ENCODE peak calls at places on chromosomes 16 and 17, in ten cellular contexts. X is fibroblast of lung; U is IMR-90; L is CD4-positive, alpha-beta memory T cell; T is GM23248; I is tibial nerve; O is heart left ventricle; Y is colonic mucosa; B is kidney; N is lower lobe of right lung. S is an unnamed sample. For H3K36me3, the result is how much of the 10 kb centered on the place peaks cover.

GRCh38 chr16:67115649-67116048 is 5.9 kb downstream of the PHAF1 start:
- DNase-seq in X (peak), U (peak), L (no peak), T (peak), I (no peak), O (no peak), Y (no peak), B (no peak), N (no peak), S (no peak)

GRCh38 chr17:11554042-11554441 is 44.2 kb upstream of the DNAH9 start:
- DNase-seq in X (no peak), U (no peak), L (no peak), T (no peak), I (no peak), O (no peak), Y (no peak), B (no peak), N (no peak), S (no peak)

GRCh38 chr17:2343421-2343820 is 6.1 kb downstream of the SGSM2 start:
- DNase-seq in X (no peak), U (no peak), L (no peak), T (peak), I (no peak), O (no peak), Y (peak), B (no peak), N (no peak), S (no peak)

GRCh38 chr17:65593870-65594584 is 32.6 kb upstream of the AXIN2 start:
- DNase-seq in X (peak), U (peak), L (no peak), T (peak), I (no peak), O (no peak), Y (no peak), B (no peak), N (no peak), S (no peak)

GRCh38 chr17:42853004-42853403 is 2.0 kb downstream of the AOC3 start:
- DNase-seq in X (no peak), U (no peak), L (no peak), T (no peak), I (no peak), O (peak), Y (no peak), B (peak), N (no peak), S (peak)

GRCh38 chr17:41894791-41895331 is 23.9 kb downstream of the ACLY start:
- DNase-seq in X (peak), U (peak), L (no peak), T (peak), I (peak), O (no peak), Y (no peak), B (no peak), N (no peak), S (no peak)

GRCh38 chr16:64077242-64077641 is 1044.6 kb downstream of the CDH11 start:
- DNase-seq in X (no peak), U (no peak), L (no peak), T (no peak), I (no peak), O (no peak), Y (no peak), B (no peak), N (no peak), S (no peak)

GRCh38 chr16:88066680-88067529 is 115.7 kb downstream of the BANP start:
- DNase-seq in X (no peak), U (no peak), L (no peak), T (no peak), I (no peak), O (peak), Y (no peak), B (peak), N (peak), S (no peak)

GRCh38 chr16:85316321-85316919 is 204.1 kb upstream of the CIBAR2 start:
- DNase-seq in X (peak), U (peak), L (no peak), T (peak), I (no peak), O (no peak), Y (peak), B (no peak), N (peak), S (peak)

GRCh38 chr17:51499906-51500305 is 239.6 kb downstream of the UTP18 start:
- DNase-seq in X (no peak), U (no peak), L (no peak), T (no peak), I (no peak), O (no peak), Y (no peak), B (no peak), N (no peak), S (no peak)

GRCh38 chr16:73214825-73215481 is 167.0 kb upstream of the ZFHX3 start:
- DNase-seq in X (peak), U (peak), L (no peak), T (peak), I (no peak), O (no peak), Y (no peak), B (no peak), N (no peak), S (no peak)

GRCh38 chr17:67018429-67019125 is 25.8 kb upstream of the CACNG1 start:
- DNase-seq in X (no peak), U (no peak), L (no peak), T (no peak), I (no peak), O (no peak), Y (no peak), B (no peak), N (no peak), S (no peak)

GRCh38 chr16:85568519-85568918 is 44.6 kb upstream of the GSE1 start:
- DNase-seq in X (no peak), U (no peak), L (no peak), T (no peak), I (no peak), O (no peak), Y (peak), B (peak), N (peak), S (peak)

GRCh38 chr17:6328279-6328678 is 106.6 kb downstream of the AIPL1 start:
- DNase-seq in X (no peak), U (no peak), L (no peak), T (no peak), I (no peak), O (no peak), Y (no peak), B (no peak), N (no peak), S (no peak)

GRCh38 chr16:88760424-88761142 is 24.4 kb downstream of the PIEZO1 start:
- DNase-seq in X (no peak), U (no peak), L (no peak), T (no peak), I (no peak), O (no peak), Y (peak), B (no peak), N (no peak), S (no peak)

GRCh38 chr17:51166198-51166986 is at the start of gene NME2:
- DNase-seq in X (peak), U (peak), L (peak), T (peak), I (peak), O (peak), Y (peak), B (peak), N (peak), S (peak)

GRCh38 chr16:1745900-1746692 is 25.2 kb downstream of the NME3 start:
- DNase-seq in X (peak), U (peak), L (no peak), T (no peak), I (no peak), O (no peak), Y (no peak), B (no peak), N (no peak), S (no peak)

GRCh38 chr17:2595736-2596135 is 2.3 kb downstream of the PAFAH1B1 start:
- DNase-seq in X (peak), U (no peak), L (no peak), T (peak), I (no peak), O (no peak), Y (no peak), B (no peak), N (no peak), S (no peak)

GRCh38 chr16:56990407-56991286 is 1.3 kb downstream of the NLRC5 start:
- DNase-seq in X (no peak), U (no peak), L (no peak), T (peak), I (no peak), O (peak), Y (no peak), B (no peak), N (no peak), S (peak)

GRCh38 chr17:17836818-17837379 is at the start of gene SREBF1:
- DNase-seq in X (peak), U (peak), L (peak), T (peak), I (no peak), O (peak), Y (peak), B (peak), N (peak), S (no peak)

GRCh38 chr16:24062270-24062817 is 193.8 kb upstream of the CACNG3 start:
- DNase-seq in X (no peak), U (no peak), L (no peak), T (no peak), I (no peak), O (no peak), Y (no peak), B (no peak), N (no peak), S (no peak)

GRCh38 chr16:70467608-70468007 is 13.2 kb downstream of the FCSK start:
- DNase-seq in X (no peak), U (no peak), L (no peak), T (no peak), I (no peak), O (peak), Y (no peak), B (no peak), N (no peak), S (no peak)

GRCh38 chr17:65707780-65708179 is 146.3 kb upstream of the AXIN2 start:
- DNase-seq in X (peak), U (peak), L (no peak), T (no peak), I (no peak), O (no peak), Y (no peak), B (no peak), N (no peak), S (no peak)

GRCh38 chr17:50889528-50890118 is 23.5 kb upstream of the TOB1 start:
- DNase-seq in X (no peak), U (no peak), L (no peak), T (no peak), I (no peak), O (no peak), Y (no peak), B (no peak), N (no peak), S (no peak)

GRCh38 chr17:36463916-36464764 is 22.3 kb upstream of the ZNHIT3 start:
- DNase-seq in X (peak), U (peak), L (peak), T (peak), I (no peak), O (peak), Y (peak), B (peak), N (no peak), S (no peak)

GRCh38 chr17:41775394-41776226 is 10.9 kb downstream of the JUP start:
- DNase-seq in X (no peak), U (no peak), L (no peak), T (no peak), I (no peak), O (no peak), Y (peak), B (peak), N (no peak), S (no peak)

GRCh38 chr16:85098565-85098964 is 13.7 kb downstream of the CIBAR2 start:
- DNase-seq in X (no peak), U (no peak), L (no peak), T (no peak), I (no peak), O (no peak), Y (no peak), B (no peak), N (no peak), S (no peak)

GRCh38 chr17:31538080-31538762 is 146.7 kb downstream of the RAB11FIP4 start:
- DNase-seq in X (no peak), U (no peak), L (no peak), T (no peak), I (no peak), O (no peak), Y (no peak), B (peak), N (no peak), S (no peak)

GRCh38 chr17:76139801-76140660 is 1.0 kb downstream of the FOXJ1 start:
- DNase-seq in X (no peak), U (no peak), L (peak), T (peak), I (no peak), O (no peak), Y (peak), B (peak), N (peak), S (no peak)

GRCh38 chr17:51653902-51654301 is 393.6 kb downstream of the UTP18 start:
- DNase-seq in X (no peak), U (no peak), L (no peak), T (no peak), I (no peak), O (no peak), Y (no peak), B (no peak), N (no peak), S (no peak)

GRCh38 chr16:25838724-25839186 is 147.0 kb downstream of the HS3ST4 start:
- DNase-seq in X (peak), U (peak), L (peak), T (peak), I (no peak), O (no peak), Y (peak), B (no peak), N (no peak), S (no peak)

GRCh38 chr17:78122991-78123249 is 5.6 kb downstream of the TMC6 start:
- DNase-seq in X (no peak), U (no peak), L (no peak), T (no peak), I (no peak), O (no peak), Y (no peak), B (no peak), N (no peak), S (no peak)

GRCh38 chr17:44444735-44445105 is 55.3 kb upstream of the ITGA2B start:
- DNase-seq in X (peak), U (peak), L (no peak), T (peak), I (no peak), O (no peak), Y (no peak), B (no peak), N (no peak), S (no peak)

GRCh38 chr17:47676510-47676909 is 17.5 kb upstream of the TBKBP1 start:
- DNase-seq in X (no peak), U (no peak), L (no peak), T (no peak), I (no peak), O (no peak), Y (no peak), B (no peak), N (no peak), S (no peak)
- H3K36me3 ChIP-seq in X (under half), U (half or more), L (half or more), T (half or more), I (half or more), O (half or more), Y (half or more), B (half or more), N (half or more), S (half or more)

GRCh38 chr16:30723725-30724355 is 24.4 kb upstream of the PHKG2 start:
- DNase-seq in X (no peak), U (no peak), L (no peak), T (no peak), I (no peak), O (no peak), Y (no peak), B (peak), N (no peak), S (no peak)
- H3K36me3 ChIP-seq in X (under half), U (half or more), L (half or more), T (half or more), I (half or more), O (under half), Y (under half), B (half or more), N (half or more), S (half or more)

DNA sequence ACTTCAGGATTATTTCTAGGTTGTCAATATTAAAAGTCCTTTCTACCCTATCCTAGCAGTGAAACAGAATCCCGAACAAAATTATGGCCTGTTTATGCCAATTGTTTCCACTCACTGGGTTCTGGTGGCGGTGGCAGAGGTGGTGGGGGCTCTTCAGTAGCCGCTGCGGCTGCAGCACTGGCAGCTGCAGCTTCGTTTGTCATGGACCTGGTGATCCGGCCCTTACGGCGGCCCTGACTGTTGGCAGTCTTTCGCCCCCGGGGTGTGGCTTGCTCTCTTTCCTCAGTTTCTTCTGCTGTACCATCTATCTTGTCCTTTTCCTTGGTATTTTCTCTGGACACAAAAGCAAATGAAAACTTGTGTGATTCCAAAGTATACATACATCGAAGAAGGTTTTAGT is 94.4 kb downstream of the NCOR1 start:
- DNase-seq in X (no peak), U (no peak), L (no peak), T (no peak), I (no peak), O (no peak), Y (no peak), B (no peak), N (no peak), S (no peak)
- H3K36me3 ChIP-seq in X (under half), U (under half), L (half or more), T (half or more), I (half or more), O (under half), Y (under half), B (under half), N (half or more), S (half or more)

GRCh38 chr17:28760987-28761562 is 17.3 kb downstream of the TRAF4 start:
- DNase-seq in X (peak), U (peak), L (no peak), T (peak), I (no peak), O (peak), Y (peak), B (peak), N (peak), S (peak)
- H3K36me3 ChIP-seq in X (under half), U (under half), L (under half), T (under half), I (under half), O (under half), Y (under half), B (under half), N (half or more), S (under half)

GRCh38 chr16:22683730-22684280 is 130.2 kb upstream of the HS3ST2 start:
- DNase-seq in X (no peak), U (no peak), L (no peak), T (no peak), I (no peak), O (no peak), Y (no peak), B (no peak), N (no peak), S (peak)

GRCh38 chr16:22683258-22683657 is 130.7 kb upstream of the HS3ST2 start:
- DNase-seq in X (no peak), U (no peak), L (no peak), T (no peak), I (no peak), O (no peak), Y (no peak), B (no peak), N (no peak), S (no peak)

GRCh38 chr16:22681551-22681880 is 132.4 kb upstream of the HS3ST2 start:
- DNase-seq in X (no peak), U (no peak), L (no peak), T (no peak), I (no peak), O (no peak), Y (no peak), B (no peak), N (no peak), S (peak)

GRCh38 chr16:22684282-22685161 is 129.4 kb upstream of the HS3ST2 start:
- DNase-seq in X (no peak), U (peak), L (no peak), T (peak), I (no peak), O (no peak), Y (no peak), B (no peak), N (no peak), S (no peak)

GRCh38 chr16:22681881-22682291 is 132.1 kb upstream of the HS3ST2 start:
- DNase-seq in X (no peak), U (no peak), L (no peak), T (no peak), I (no peak), O (no peak), Y (no peak), B (no peak), N (no peak), S (peak)
- H3K36me3 ChIP-seq in X (under half), U (under half), L (under half), T (under half), I (under half), O (under half), Y (under half), B (under half), N (under half), S (under half)

S was measured in tibial artery.